ENCODE peak calls at places on chromosomes 12 and 14, in six cellular contexts. V is upper lobe of right lung; O is aorta; K is stimulated activated naive CD8-positive, alpha-beta T cell treated with anti-CD3 and anti-CD28 coated beads, Interleukin-15, amount 100 ng/mL, for 72 hours; Z is mucosa of descending colon; C is T-helper 17 cell. G is an unnamed sample.

GRCh38 chr12:56258820-56259183 is 618 bp upstream of the ANKRD52 start:
- ATAC-seq in V (no peak), O (no peak), K (no peak), Z (no peak), C (no peak), G (no peak)

GRCh38 chr12:107574691-107575090 is 110.9 kb upstream of the PWP1 start:
- ATAC-seq in V (no peak), O (no peak), K (no peak), Z (no peak), C (no peak), G (no peak)

GRCh38 chr12:48002179-48002601 is 2.1 kb downstream of the COL2A1 start:
- ATAC-seq in V (no peak), O (no peak), K (no peak), Z (no peak), C (no peak), G (no peak)

GRCh38 chr14:32010561-32011188 is 66.4 kb upstream of the ARHGAP5 start:
- ATAC-seq in V (no peak), O (no peak), K (no peak), Z (peak; percentile 72), C (no peak), G (peak; percentile 34)

GRCh38 chr12:76329163-76329562 is 19.1 kb downstream of the BBS10 start:
- ATAC-seq in V (no peak), O (no peak), K (no peak), Z (no peak), C (no peak), G (no peak)

GRCh38 chr12:93813972-93814821 is 137.0 kb downstream of the CRADD start:
- ATAC-seq in V (peak; percentile 81), O (peak; percentile 88), K (peak; percentile 66), Z (peak; percentile 64), C (no peak), G (no peak)

GRCh38 chr12:119159844-119160243 is 18.9 kb upstream of the HSPB8 start:
- ATAC-seq in V (no peak), O (no peak), K (no peak), Z (no peak), C (no peak), G (no peak)

GRCh38 chr14:67652189-67652588 is 22.2 kb downstream of the VTI1B start:
- ATAC-seq in V (no peak), O (no peak), K (no peak), Z (no peak), C (no peak), G (no peak)

GRCh38 chr12:4771960-4772566 is 51.9 kb downstream of the GALNT8 start:
- ATAC-seq in V (peak; percentile 24), O (no peak), K (no peak), Z (no peak), C (no peak), G (no peak)

GRCh38 chr12:66367015-66367667 is 64.8 kb downstream of the HELB start:
- ATAC-seq in V (no peak), O (no peak), K (no peak), Z (no peak), C (no peak), G (no peak)

GRCh38 chr12:32106153-32106516 is 512 bp upstream of the BICD1 start:
- ATAC-seq in V (no peak), O (no peak), K (peak; percentile 2), Z (peak; percentile 8), C (no peak), G (no peak)

GRCh38 chr14:22660654-22661053 is 16.5 kb upstream of the OR6J1 start:
- ATAC-seq in V (no peak), O (no peak), K (no peak), Z (no peak), C (no peak), G (no peak)

GRCh38 chr12:31778687-31779086 is 49.9 kb upstream of the AMN1 start:
- ATAC-seq in V (no peak), O (no peak), K (no peak), Z (no peak), C (no peak), G (no peak)

GRCh38 chr14:44778562-44778961 is 183.2 kb downstream of the KLHL28 start:
- ATAC-seq in V (no peak), O (no peak), K (no peak), Z (no peak), C (no peak), G (no peak)